ENCODE peak calls at places on chromosomes 3 and 15, in ten cellular contexts. One of them, this sample, is unnamed.

GRCh38 chr3:157094751-157095480 is 65.0 kb downstream of the CCNL1 start:
- DNase-seq in foreskin fibroblast: peak; percentile 41
- DNase-seq in neural progenitor cell: no peak
- DNase-seq in ovary: no peak
- DNase-seq in spleen: no peak
- DNase-seq in AG04450: no peak
- DNase-seq in IMR-90: peak; percentile 52
- DNase-seq in fibroblast of lung: peak; percentile 64
- DNase-seq in epithelial cell of esophagus: peak; percentile 21
- DNase-seq in uterus: no peak
- DNase-seq in this sample: no peak

GRCh38 chr3:182792901-182793662 is at the start of gene ATP11B:
- DNase-seq in foreskin fibroblast: peak; percentile 80
- DNase-seq in neural progenitor cell: peak; percentile 87
- DNase-seq in ovary: peak; percentile 69
- DNase-seq in spleen: peak; percentile 95
- DNase-seq in AG04450: no peak
- DNase-seq in IMR-90: peak; percentile 41
- DNase-seq in fibroblast of lung: peak; percentile 51
- DNase-seq in epithelial cell of esophagus: peak; percentile 66
- DNase-seq in uterus: peak; percentile 72
- DNase-seq in this sample: peak; percentile 49

GRCh38 chr3:57810471-57811144 is 54.5 kb downstream of the SLMAP start:
- DNase-seq in foreskin fibroblast: no peak
- DNase-seq in neural progenitor cell: no peak
- DNase-seq in ovary: no peak
- DNase-seq in spleen: no peak
- DNase-seq in AG04450: no peak
- DNase-seq in IMR-90: no peak
- DNase-seq in fibroblast of lung: no peak
- DNase-seq in epithelial cell of esophagus: no peak
- DNase-seq in uterus: no peak
- DNase-seq in this sample: no peak

GRCh38 chr15:92958105-92958504 is 58.0 kb downstream of the CHD2 start:
- DNase-seq in foreskin fibroblast: no peak
- DNase-seq in neural progenitor cell: no peak
- DNase-seq in ovary: no peak
- DNase-seq in spleen: no peak
- DNase-seq in AG04450: no peak
- DNase-seq in IMR-90: peak; percentile 39
- DNase-seq in fibroblast of lung: peak; percentile 92
- DNase-seq in epithelial cell of esophagus: peak; percentile 75
- DNase-seq in uterus: no peak
- DNase-seq in this sample: peak; percentile 77

GRCh38 chr3:46359748-46360509 is 6.0 kb downstream of the CCR2 start:
- DNase-seq in foreskin fibroblast: peak; percentile 71
- DNase-seq in neural progenitor cell: peak; percentile 79
- DNase-seq in ovary: no peak
- DNase-seq in spleen: no peak
- DNase-seq in AG04450: no peak
- DNase-seq in IMR-90: peak; percentile 21
- DNase-seq in fibroblast of lung: peak; percentile 37
- DNase-seq in epithelial cell of esophagus: peak; percentile 29
- DNase-seq in uterus: no peak
- DNase-seq in this sample: peak; percentile 55

GRCh38 chr3:111715911-111716523 is 120.9 kb upstream of the ZBED2 start:
- DNase-seq in foreskin fibroblast: peak; percentile 68
- DNase-seq in neural progenitor cell: peak; percentile 13
- DNase-seq in ovary: peak; percentile 29
- DNase-seq in spleen: no peak
- DNase-seq in AG04450: no peak
- DNase-seq in IMR-90: peak; percentile 45
- DNase-seq in fibroblast of lung: peak; percentile 43
- DNase-seq in epithelial cell of esophagus: peak; percentile 60
- DNase-seq in uterus: no peak
- DNase-seq in this sample: no peak

GRCh38 chr3:74599564-74599963 is 14.9 kb downstream of the CNTN3 start:
- DNase-seq in foreskin fibroblast: peak; percentile 74
- DNase-seq in neural progenitor cell: no peak
- DNase-seq in ovary: no peak
- DNase-seq in spleen: no peak
- DNase-seq in AG04450: no peak
- DNase-seq in IMR-90: peak; percentile 50
- DNase-seq in fibroblast of lung: no peak
- DNase-seq in epithelial cell of esophagus: peak; percentile 74
- DNase-seq in uterus: no peak
- DNase-seq in this sample: peak; percentile 92

GRCh38 chr3:13115991-13116390 is 42.8 kb upstream of the IQSEC1 start:
- DNase-seq in foreskin fibroblast: no peak
- DNase-seq in neural progenitor cell: no peak
- DNase-seq in ovary: no peak
- DNase-seq in spleen: peak; percentile 53
- DNase-seq in AG04450: no peak
- DNase-seq in IMR-90: no peak
- DNase-seq in fibroblast of lung: no peak
- DNase-seq in epithelial cell of esophagus: no peak
- DNase-seq in uterus: no peak
- DNase-seq in this sample: no peak

GRCh38 chr3:139281512-139282196 is 62.2 kb upstream of the MRPS22 start:
- DNase-seq in foreskin fibroblast: peak; percentile 91
- DNase-seq in neural progenitor cell: no peak
- DNase-seq in ovary: no peak
- DNase-seq in spleen: no peak
- DNase-seq in AG04450: no peak
- DNase-seq in IMR-90: no peak
- DNase-seq in fibroblast of lung: peak; percentile 39
- DNase-seq in epithelial cell of esophagus: no peak
- DNase-seq in uterus: no peak
- DNase-seq in this sample: peak; percentile 78
- H3K4me3 ChIP-seq in foreskin fibroblast: peak overlapping the region; percentile 40
- H3K4me3 ChIP-seq in neural progenitor cell: no peak overlapping the region
- H3K4me3 ChIP-seq in ovary: no peak overlapping the region
- H3K4me3 ChIP-seq in spleen: no peak overlapping the region
- H3K4me3 ChIP-seq in AG04450: no peak overlapping the region
- H3K4me3 ChIP-seq in IMR-90: no peak overlapping the region
- H3K4me3 ChIP-seq in fibroblast of lung: no peak overlapping the region
- H3K4me3 ChIP-seq in epithelial cell of esophagus: no peak overlapping the region
- H3K4me3 ChIP-seq in uterus: no peak overlapping the region
- H3K4me3 ChIP-seq in this sample: peak overlapping the region; percentile 19

DNA sequence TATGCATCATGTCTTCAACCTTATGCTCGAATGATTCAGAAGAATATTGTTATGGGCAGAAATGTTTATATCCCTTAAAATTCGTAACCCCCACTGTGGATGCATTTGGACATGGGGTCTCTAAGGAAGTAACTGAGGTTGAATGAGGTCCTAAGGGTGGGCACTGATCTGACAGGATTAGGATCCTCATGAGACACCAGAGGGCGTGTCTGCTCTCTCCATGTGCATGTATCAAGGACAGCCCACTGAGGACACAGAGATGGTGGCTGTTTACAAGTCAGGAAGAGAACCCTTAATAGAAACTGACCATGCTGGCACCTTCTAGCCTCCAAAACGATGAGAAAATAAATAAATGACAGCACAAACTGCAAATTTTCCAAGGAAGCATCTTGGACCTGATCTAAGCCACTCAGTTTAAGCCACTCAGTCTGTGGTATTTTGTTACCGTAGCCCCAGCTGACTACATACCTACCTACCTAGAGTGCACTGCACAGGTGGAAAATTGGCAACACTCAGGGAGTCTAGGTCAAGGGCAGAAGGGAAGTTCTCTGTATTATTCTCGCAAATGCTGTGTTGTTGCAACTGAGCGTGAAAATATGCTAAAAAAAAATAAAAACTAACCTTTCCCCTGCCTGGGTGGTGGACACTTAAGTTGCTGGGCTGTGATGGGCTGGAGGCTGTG is 126.6 kb downstream of the TJP1 start:
- DNase-seq in foreskin fibroblast: no peak
- DNase-seq in neural progenitor cell: peak; percentile 49
- DNase-seq in ovary: no peak
- DNase-seq in spleen: no peak
- DNase-seq in AG04450: no peak
- DNase-seq in IMR-90: no peak
- DNase-seq in fibroblast of lung: no peak
- DNase-seq in epithelial cell of esophagus: no peak
- DNase-seq in uterus: no peak
- DNase-seq in this sample: no peak
- TF ChIP-seq CTCF in foreskin fibroblast: no peak
- TF ChIP-seq CTCF in neural progenitor cell: peak; percentile 44
- TF ChIP-seq CTCF in ovary: no peak
- TF ChIP-seq CTCF in spleen: no peak
- TF ChIP-seq CTCF in AG04450: no peak
- TF ChIP-seq CTCF in IMR-90: no peak
- TF ChIP-seq CTCF in fibroblast of lung: no peak
- TF ChIP-seq CTCF in epithelial cell of esophagus: no peak
- TF ChIP-seq CTCF in uterus: no peak
- TF ChIP-seq CTCF in this sample: no peak

DNA sequence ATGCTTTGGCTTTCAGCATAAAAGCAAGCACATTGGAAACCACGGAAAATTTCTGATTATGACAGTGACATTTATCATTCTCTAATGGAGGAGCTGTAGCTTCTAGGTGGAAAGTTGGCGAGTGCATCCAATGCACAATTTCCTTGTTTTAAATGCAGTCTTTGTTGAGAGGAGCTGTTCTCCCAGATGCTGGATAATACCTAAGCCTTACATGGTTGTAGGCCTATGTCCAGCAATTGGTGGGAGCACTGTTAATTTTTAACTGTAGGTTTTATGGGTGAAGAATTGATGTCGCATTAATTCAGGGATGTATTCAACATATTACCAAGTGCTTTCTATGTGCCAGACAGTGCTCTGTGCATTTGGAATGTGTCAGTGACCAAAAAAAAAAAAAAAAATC is 337.7 kb downstream of the FEZF2 start:
- DNase-seq in foreskin fibroblast: no peak
- DNase-seq in neural progenitor cell: no peak
- DNase-seq in ovary: no peak
- DNase-seq in spleen: no peak
- DNase-seq in AG04450: no peak
- DNase-seq in IMR-90: no peak
- DNase-seq in fibroblast of lung: no peak
- DNase-seq in epithelial cell of esophagus: no peak
- DNase-seq in uterus: no peak
- DNase-seq in this sample: no peak
- H3K4me3 ChIP-seq in foreskin fibroblast: no peak overlapping the region
- H3K4me3 ChIP-seq in neural progenitor cell: no peak overlapping the region
- H3K4me3 ChIP-seq in ovary: no peak overlapping the region
- H3K4me3 ChIP-seq in spleen: no peak overlapping the region
- H3K4me3 ChIP-seq in AG04450: no peak overlapping the region
- H3K4me3 ChIP-seq in IMR-90: no peak overlapping the region
- H3K4me3 ChIP-seq in fibroblast of lung: no peak overlapping the region
- H3K4me3 ChIP-seq in epithelial cell of esophagus: no peak overlapping the region
- H3K4me3 ChIP-seq in uterus: no peak overlapping the region
- H3K4me3 ChIP-seq in this sample: no peak overlapping the region

GRCh38 chr3:188830955-188831354 is 340.8 kb upstream of the TPRG1 start:
- DNase-seq in foreskin fibroblast: peak; percentile 39
- DNase-seq in neural progenitor cell: no peak
- DNase-seq in ovary: no peak
- DNase-seq in spleen: no peak
- DNase-seq in AG04450: no peak
- DNase-seq in IMR-90: no peak
- DNase-seq in fibroblast of lung: no peak
- DNase-seq in epithelial cell of esophagus: no peak
- DNase-seq in uterus: no peak
- DNase-seq in this sample: peak; percentile 44
- TF ChIP-seq CTCF in foreskin fibroblast: peak; percentile 14
- TF ChIP-seq CTCF in neural progenitor cell: peak; percentile 45
- TF ChIP-seq CTCF in ovary: no peak
- TF ChIP-seq CTCF in spleen: no peak
- TF ChIP-seq CTCF in AG04450: peak; percentile 30
- TF ChIP-seq CTCF in IMR-90: peak; percentile 30
- TF ChIP-seq CTCF in fibroblast of lung: no peak
- TF ChIP-seq CTCF in epithelial cell of esophagus: no peak
- TF ChIP-seq CTCF in uterus: no peak
- TF ChIP-seq CTCF in this sample: peak; percentile 44

GRCh38 chr3:141235661-141236171 is 4.1 kb downstream of the PXYLP1 start:
- DNase-seq in foreskin fibroblast: peak; percentile 19
- DNase-seq in neural progenitor cell: no peak
- DNase-seq in ovary: no peak
- DNase-seq in spleen: no peak
- DNase-seq in AG04450: no peak
- DNase-seq in IMR-90: no peak
- DNase-seq in fibroblast of lung: no peak
- DNase-seq in epithelial cell of esophagus: no peak
- DNase-seq in uterus: no peak
- DNase-seq in this sample: no peak

GRCh38 chr3:141239551-141240281 is 8.1 kb downstream of the PXYLP1 start:
- DNase-seq in foreskin fibroblast: no peak
- DNase-seq in neural progenitor cell: no peak
- DNase-seq in ovary: no peak
- DNase-seq in spleen: no peak
- DNase-seq in AG04450: no peak
- DNase-seq in IMR-90: no peak
- DNase-seq in fibroblast of lung: no peak
- DNase-seq in epithelial cell of esophagus: no peak
- DNase-seq in uterus: no peak
- DNase-seq in this sample: no peak

GRCh38 chr3:141240290-141241247 is 8.9 kb downstream of the PXYLP1 start:
- DNase-seq in foreskin fibroblast: peak; percentile 63
- DNase-seq in neural progenitor cell: no peak
- DNase-seq in ovary: no peak
- DNase-seq in spleen: no peak
- DNase-seq in AG04450: no peak
- DNase-seq in IMR-90: peak; percentile 60
- DNase-seq in fibroblast of lung: peak; percentile 66
- DNase-seq in epithelial cell of esophagus: peak; percentile 43
- DNase-seq in uterus: no peak
- DNase-seq in this sample: peak; percentile 83

GRCh38 chr3:141236351-141236750 is 4.7 kb downstream of the PXYLP1 start:
- DNase-seq in foreskin fibroblast: no peak
- DNase-seq in neural progenitor cell: no peak
- DNase-seq in ovary: no peak
- DNase-seq in spleen: no peak
- DNase-seq in AG04450: no peak
- DNase-seq in IMR-90: no peak
- DNase-seq in fibroblast of lung: peak; percentile 30
- DNase-seq in epithelial cell of esophagus: no peak
- DNase-seq in uterus: no peak
- DNase-seq in this sample: no peak

DNA sequence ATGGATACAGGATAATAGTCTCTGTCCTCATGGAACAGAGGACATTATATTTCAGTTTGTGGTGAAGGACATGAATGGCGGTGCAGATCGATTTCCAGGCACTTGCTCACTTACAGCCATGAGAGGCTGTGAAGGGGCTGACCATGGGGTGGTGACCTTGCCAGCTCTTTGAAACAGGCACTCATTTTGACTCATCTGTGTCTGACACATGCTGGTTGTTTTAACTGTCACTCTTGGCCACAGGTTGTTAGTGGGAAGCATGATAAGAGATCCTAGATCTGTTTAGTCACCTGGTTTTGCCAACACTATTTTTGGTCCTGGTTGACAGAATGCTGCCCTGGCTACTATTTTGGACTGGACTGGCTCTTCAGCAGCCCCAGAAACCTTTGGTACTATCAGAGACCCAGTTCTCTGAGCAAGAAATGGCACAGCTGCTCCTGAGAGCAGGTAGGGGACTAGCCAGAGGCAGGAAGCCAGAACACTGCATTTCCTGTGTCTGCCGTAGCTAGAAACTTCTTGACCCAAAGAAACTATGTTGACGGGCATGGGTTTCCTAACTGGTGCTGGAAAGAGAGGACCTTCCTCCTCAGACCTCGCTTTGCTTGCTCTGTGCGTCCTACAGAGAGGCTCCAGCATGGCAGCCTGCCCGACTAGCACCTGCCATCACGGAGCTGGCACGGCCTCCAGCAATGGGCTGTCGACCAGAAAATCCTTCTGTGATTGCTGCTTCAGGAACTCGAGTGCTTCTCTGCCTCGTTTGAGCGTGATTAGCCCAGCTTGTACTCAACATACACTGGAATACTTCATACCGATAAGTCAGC is 6.3 kb downstream of the PXYLP1 start:
- DNase-seq in foreskin fibroblast: no peak
- DNase-seq in neural progenitor cell: no peak
- DNase-seq in ovary: no peak
- DNase-seq in spleen: no peak
- DNase-seq in AG04450: no peak
- DNase-seq in IMR-90: no peak
- DNase-seq in fibroblast of lung: peak; percentile 62
- DNase-seq in epithelial cell of esophagus: no peak
- DNase-seq in uterus: no peak
- DNase-seq in this sample: no peak
- H3K4me3 ChIP-seq in foreskin fibroblast: no peak overlapping the region
- H3K4me3 ChIP-seq in neural progenitor cell: no peak overlapping the region
- H3K4me3 ChIP-seq in ovary: no peak overlapping the region
- H3K4me3 ChIP-seq in spleen: no peak overlapping the region
- H3K4me3 ChIP-seq in AG04450: no peak overlapping the region
- H3K4me3 ChIP-seq in IMR-90: no peak overlapping the region
- H3K4me3 ChIP-seq in fibroblast of lung: no peak overlapping the region
- H3K4me3 ChIP-seq in epithelial cell of esophagus: no peak overlapping the region
- H3K4me3 ChIP-seq in uterus: no peak overlapping the region
- H3K4me3 ChIP-seq in this sample: no peak overlapping the region

This sample was measured in fibroblast of mammary gland.